ENCODE peak calls at places on chromosomes 13 and 19, in eight cellular contexts. One of them, this sample, is unnamed.

GRCh38 chr19:39144487-39145071 is 19.0 kb downstream of the PAK4 start:
- DNase-seq in sigmoid colon: no peak
- DNase-seq in GM23338: peak
- DNase-seq in cardiac muscle cell: no peak
- DNase-seq in transverse colon: no peak
- DNase-seq in astrocyte of the spinal cord: peak
- DNase-seq in stomach: no peak
- DNase-seq in fibroblast of lung: peak
- DNase-seq in this sample: peak

GRCh38 chr19:30719189-30719990 is 347.2 kb downstream of the ZNF536 start:
- DNase-seq in sigmoid colon: peak
- DNase-seq in GM23338: peak
- DNase-seq in cardiac muscle cell: peak
- DNase-seq in transverse colon: peak
- DNase-seq in astrocyte of the spinal cord: peak
- DNase-seq in stomach: peak
- DNase-seq in fibroblast of lung: peak
- DNase-seq in this sample: peak

GRCh38 chr13:32316476-32316875 is 1.2 kb downstream of the BRCA2 start:
- DNase-seq in sigmoid colon: no peak
- DNase-seq in GM23338: no peak
- DNase-seq in cardiac muscle cell: no peak
- DNase-seq in transverse colon: no peak
- DNase-seq in astrocyte of the spinal cord: no peak
- DNase-seq in stomach: no peak
- DNase-seq in fibroblast of lung: no peak
- DNase-seq in this sample: no peak

GRCh38 chr13:99199541-99200432 is 867 bp upstream of the UBAC2 start:
- DNase-seq in sigmoid colon: peak
- DNase-seq in GM23338: no peak
- DNase-seq in cardiac muscle cell: peak
- DNase-seq in transverse colon: no peak
- DNase-seq in astrocyte of the spinal cord: peak
- DNase-seq in stomach: no peak
- DNase-seq in fibroblast of lung: peak
- DNase-seq in this sample: peak

GRCh38 chr19:51019544-51019925 is at the start of gene KLK10:
- DNase-seq in sigmoid colon: no peak
- DNase-seq in GM23338: no peak
- DNase-seq in cardiac muscle cell: no peak
- DNase-seq in transverse colon: no peak
- DNase-seq in astrocyte of the spinal cord: no peak
- DNase-seq in stomach: no peak
- DNase-seq in fibroblast of lung: no peak
- DNase-seq in this sample: no peak

GRCh38 chr19:10580979-10581631 is 6.0 kb downstream of the AP1M2 start:
- DNase-seq in sigmoid colon: peak
- DNase-seq in GM23338: peak
- DNase-seq in cardiac muscle cell: peak
- DNase-seq in transverse colon: peak
- DNase-seq in astrocyte of the spinal cord: peak
- DNase-seq in stomach: peak
- DNase-seq in fibroblast of lung: peak
- DNase-seq in this sample: peak

GRCh38 chr19:46755077-46755852 is 9.0 kb upstream of the STRN4 start:
- DNase-seq in sigmoid colon: peak
- DNase-seq in GM23338: no peak
- DNase-seq in cardiac muscle cell: no peak
- DNase-seq in transverse colon: no peak
- DNase-seq in astrocyte of the spinal cord: peak
- DNase-seq in stomach: no peak
- DNase-seq in fibroblast of lung: peak
- DNase-seq in this sample: peak

GRCh38 chr13:99227331-99227900 is 26.8 kb downstream of the UBAC2 start:
- DNase-seq in sigmoid colon: no peak
- DNase-seq in GM23338: no peak
- DNase-seq in cardiac muscle cell: no peak
- DNase-seq in transverse colon: no peak
- DNase-seq in astrocyte of the spinal cord: no peak
- DNase-seq in stomach: no peak
- DNase-seq in fibroblast of lung: no peak
- DNase-seq in this sample: peak

GRCh38 chr19:31567776-31568175 is 218.5 kb upstream of the TSHZ3 start:
- DNase-seq in sigmoid colon: no peak
- DNase-seq in GM23338: no peak
- DNase-seq in cardiac muscle cell: no peak
- DNase-seq in transverse colon: no peak
- DNase-seq in astrocyte of the spinal cord: no peak
- DNase-seq in stomach: no peak
- DNase-seq in fibroblast of lung: no peak
- DNase-seq in this sample: no peak

GRCh38 chr13:20360041-20360491 is 127.9 kb upstream of the GJB6 start:
- DNase-seq in sigmoid colon: no peak
- DNase-seq in GM23338: no peak
- DNase-seq in cardiac muscle cell: no peak
- DNase-seq in transverse colon: no peak
- DNase-seq in astrocyte of the spinal cord: peak
- DNase-seq in stomach: no peak
- DNase-seq in fibroblast of lung: peak
- DNase-seq in this sample: peak

GRCh38 chr19:13764821-13765394 is 586 bp downstream of the MRI1 start:
- DNase-seq in sigmoid colon: no peak
- DNase-seq in GM23338: peak
- DNase-seq in cardiac muscle cell: peak
- DNase-seq in transverse colon: peak
- DNase-seq in astrocyte of the spinal cord: no peak
- DNase-seq in stomach: peak
- DNase-seq in fibroblast of lung: no peak
- DNase-seq in this sample: no peak

GRCh38 chr13:108948269-108948671 is 318.9 kb downstream of the MYO16 start:
- DNase-seq in sigmoid colon: no peak
- DNase-seq in GM23338: no peak
- DNase-seq in cardiac muscle cell: no peak
- DNase-seq in transverse colon: no peak
- DNase-seq in astrocyte of the spinal cord: peak
- DNase-seq in stomach: no peak
- DNase-seq in fibroblast of lung: no peak
- DNase-seq in this sample: peak

GRCh38 chr19:43534811-43535761 is 2.1 kb downstream of the ZNF575 start:
- DNase-seq in sigmoid colon: peak
- DNase-seq in GM23338: peak
- DNase-seq in cardiac muscle cell: peak
- DNase-seq in transverse colon: peak
- DNase-seq in astrocyte of the spinal cord: peak
- DNase-seq in stomach: peak
- DNase-seq in fibroblast of lung: peak
- DNase-seq in this sample: peak

GRCh38 chr19:9171393-9171991 is 7.3 kb upstream of the OR7D2 start:
- DNase-seq in sigmoid colon: no peak
- DNase-seq in GM23338: no peak
- DNase-seq in cardiac muscle cell: no peak
- DNase-seq in transverse colon: no peak
- DNase-seq in astrocyte of the spinal cord: no peak
- DNase-seq in stomach: no peak
- DNase-seq in fibroblast of lung: no peak
- DNase-seq in this sample: peak

GRCh38 chr13:98672947-98673545 is 79.4 kb downstream of the SLC15A1 start:
- DNase-seq in sigmoid colon: peak
- DNase-seq in GM23338: peak
- DNase-seq in cardiac muscle cell: peak
- DNase-seq in transverse colon: peak
- DNase-seq in astrocyte of the spinal cord: peak
- DNase-seq in stomach: peak
- DNase-seq in fibroblast of lung: peak
- DNase-seq in this sample: peak

GRCh38 chr19:57682226-57682766 is 519 bp downstream of the ZNF551 start:
- DNase-seq in sigmoid colon: peak
- DNase-seq in GM23338: no peak
- DNase-seq in cardiac muscle cell: no peak
- DNase-seq in transverse colon: no peak
- DNase-seq in astrocyte of the spinal cord: no peak
- DNase-seq in stomach: no peak
- DNase-seq in fibroblast of lung: no peak
- DNase-seq in this sample: no peak

GRCh38 chr13:40981361-40981760 is 37.8 kb downstream of the ELF1 start:
- DNase-seq in sigmoid colon: no peak
- DNase-seq in GM23338: no peak
- DNase-seq in cardiac muscle cell: no peak
- DNase-seq in transverse colon: no peak
- DNase-seq in astrocyte of the spinal cord: no peak
- DNase-seq in stomach: no peak
- DNase-seq in fibroblast of lung: peak
- DNase-seq in this sample: no peak

GRCh38 chr19:54517483-54517882 is 14.9 kb downstream of the LAIR2 start:
- DNase-seq in sigmoid colon: no peak
- DNase-seq in GM23338: peak
- DNase-seq in cardiac muscle cell: peak
- DNase-seq in transverse colon: peak
- DNase-seq in astrocyte of the spinal cord: peak
- DNase-seq in stomach: peak
- DNase-seq in fibroblast of lung: peak
- DNase-seq in this sample: peak

GRCh38 chr19:57620673-57621348 is 6.8 kb downstream of the ZNF134 start:
- DNase-seq in sigmoid colon: no peak
- DNase-seq in GM23338: peak
- DNase-seq in cardiac muscle cell: no peak
- DNase-seq in transverse colon: no peak
- DNase-seq in astrocyte of the spinal cord: peak
- DNase-seq in stomach: no peak
- DNase-seq in fibroblast of lung: peak
- DNase-seq in this sample: no peak

GRCh38 chr13:106602178-106602577 is 34.2 kb upstream of the ARGLU1 start:
- DNase-seq in sigmoid colon: no peak
- DNase-seq in GM23338: no peak
- DNase-seq in cardiac muscle cell: no peak
- DNase-seq in transverse colon: peak
- DNase-seq in astrocyte of the spinal cord: no peak
- DNase-seq in stomach: peak
- DNase-seq in fibroblast of lung: no peak
- DNase-seq in this sample: no peak

GRCh38 chr19:45170146-45171106 is 7.6 kb downstream of the TRAPPC6A start:
- DNase-seq in sigmoid colon: no peak
- DNase-seq in GM23338: no peak
- DNase-seq in cardiac muscle cell: no peak
- DNase-seq in transverse colon: no peak
- DNase-seq in astrocyte of the spinal cord: no peak
- DNase-seq in stomach: no peak
- DNase-seq in fibroblast of lung: no peak
- DNase-seq in this sample: no peak

GRCh38 chr19:38319421-38320258 is at the start of gene KCNK6:
- DNase-seq in sigmoid colon: no peak
- DNase-seq in GM23338: peak
- DNase-seq in cardiac muscle cell: peak
- DNase-seq in transverse colon: peak
- DNase-seq in astrocyte of the spinal cord: no peak
- DNase-seq in stomach: peak
- DNase-seq in fibroblast of lung: peak
- DNase-seq in this sample: peak

GRCh38 chr19:5585461-5586299 is 17.9 kb upstream of the TINCR start:
- DNase-seq in sigmoid colon: no peak
- DNase-seq in GM23338: peak
- DNase-seq in cardiac muscle cell: peak
- DNase-seq in transverse colon: no peak
- DNase-seq in astrocyte of the spinal cord: peak
- DNase-seq in stomach: no peak
- DNase-seq in fibroblast of lung: no peak
- DNase-seq in this sample: no peak

GRCh38 chr13:84645196-84646071 is 763.2 kb upstream of the SLITRK1 start:
- DNase-seq in sigmoid colon: no peak
- DNase-seq in GM23338: no peak
- DNase-seq in cardiac muscle cell: no peak
- DNase-seq in transverse colon: no peak
- DNase-seq in astrocyte of the spinal cord: peak
- DNase-seq in stomach: no peak
- DNase-seq in fibroblast of lung: no peak
- DNase-seq in this sample: peak
- TF ChIP-seq CTCF in sigmoid colon: no peak
- TF ChIP-seq CTCF in GM23338: peak
- TF ChIP-seq CTCF in cardiac muscle cell: no peak
- TF ChIP-seq CTCF in transverse colon: no peak
- TF ChIP-seq CTCF in astrocyte of the spinal cord: no peak
- TF ChIP-seq CTCF in stomach: no peak
- TF ChIP-seq CTCF in fibroblast of lung: no peak
- TF ChIP-seq CTCF in this sample: no peak

GRCh38 chr13:110812111-110812868 is 98.8 kb downstream of the ING1 start:
- DNase-seq in sigmoid colon: no peak
- DNase-seq in GM23338: peak
- DNase-seq in cardiac muscle cell: no peak
- DNase-seq in transverse colon: no peak
- DNase-seq in astrocyte of the spinal cord: peak
- DNase-seq in stomach: no peak
- DNase-seq in fibroblast of lung: peak
- DNase-seq in this sample: peak
- H3K4me3 ChIP-seq in sigmoid colon: peak
- H3K4me3 ChIP-seq in GM23338: peak
- H3K4me3 ChIP-seq in cardiac muscle cell: no peak
- H3K4me3 ChIP-seq in transverse colon: no peak
- H3K4me3 ChIP-seq in astrocyte of the spinal cord: peak
- H3K4me3 ChIP-seq in stomach: peak
- H3K4me3 ChIP-seq in fibroblast of lung: peak
- H3K4me3 ChIP-seq in this sample: peak

GRCh38 chr13:51500687-51501086 is 47.9 kb upstream of the INTS6 start:
- DNase-seq in sigmoid colon: no peak
- DNase-seq in GM23338: no peak
- DNase-seq in cardiac muscle cell: no peak
- DNase-seq in transverse colon: no peak
- DNase-seq in astrocyte of the spinal cord: no peak
- DNase-seq in stomach: no peak
- DNase-seq in fibroblast of lung: no peak
- DNase-seq in this sample: no peak

GRCh38 chr13:51494151-51494550 is 41.3 kb upstream of the INTS6 start:
- DNase-seq in sigmoid colon: no peak
- DNase-seq in GM23338: no peak
- DNase-seq in cardiac muscle cell: no peak
- DNase-seq in transverse colon: no peak
- DNase-seq in astrocyte of the spinal cord: peak
- DNase-seq in stomach: no peak
- DNase-seq in fibroblast of lung: no peak
- DNase-seq in this sample: peak

GRCh38 chr13:51501096-51501495 is 48.3 kb upstream of the INTS6 start:
- DNase-seq in sigmoid colon: no peak
- DNase-seq in GM23338: no peak
- DNase-seq in cardiac muscle cell: no peak
- DNase-seq in transverse colon: no peak
- DNase-seq in astrocyte of the spinal cord: no peak
- DNase-seq in stomach: no peak
- DNase-seq in fibroblast of lung: peak
- DNase-seq in this sample: no peak

GRCh38 chr13:51499841-51500240 is 47.0 kb upstream of the INTS6 start:
- DNase-seq in sigmoid colon: no peak
- DNase-seq in GM23338: no peak
- DNase-seq in cardiac muscle cell: no peak
- DNase-seq in transverse colon: no peak
- DNase-seq in astrocyte of the spinal cord: no peak
- DNase-seq in stomach: no peak
- DNase-seq in fibroblast of lung: no peak
- DNase-seq in this sample: no peak

GRCh38 chr13:51495300-51495699 is 42.5 kb upstream of the INTS6 start:
- DNase-seq in sigmoid colon: no peak
- DNase-seq in GM23338: no peak
- DNase-seq in cardiac muscle cell: no peak
- DNase-seq in transverse colon: no peak
- DNase-seq in astrocyte of the spinal cord: no peak
- DNase-seq in stomach: no peak
- DNase-seq in fibroblast of lung: no peak
- DNase-seq in this sample: peak
- TF ChIP-seq CTCF in sigmoid colon: no peak
- TF ChIP-seq CTCF in GM23338: no peak
- TF ChIP-seq CTCF in cardiac muscle cell: no peak
- TF ChIP-seq CTCF in transverse colon: no peak
- TF ChIP-seq CTCF in astrocyte of the spinal cord: no peak
- TF ChIP-seq CTCF in stomach: no peak
- TF ChIP-seq CTCF in fibroblast of lung: no peak
- TF ChIP-seq CTCF in this sample: no peak

GRCh38 chr13:75547917-75548316 is 1.7 kb upstream of the UCHL3 start:
- DNase-seq in sigmoid colon: no peak
- DNase-seq in GM23338: no peak
- DNase-seq in cardiac muscle cell: no peak
- DNase-seq in transverse colon: no peak
- DNase-seq in astrocyte of the spinal cord: no peak
- DNase-seq in stomach: no peak
- DNase-seq in fibroblast of lung: no peak
- DNase-seq in this sample: no peak
- H3K4me3 ChIP-seq in sigmoid colon: no peak
- H3K4me3 ChIP-seq in GM23338: no peak
- H3K4me3 ChIP-seq in cardiac muscle cell: no peak
- H3K4me3 ChIP-seq in transverse colon: no peak
- H3K4me3 ChIP-seq in astrocyte of the spinal cord: no peak
- H3K4me3 ChIP-seq in stomach: no peak
- H3K4me3 ChIP-seq in fibroblast of lung: no peak
- H3K4me3 ChIP-seq in this sample: no peak